ENCODE peak calls at places on chromosomes 4 and X, in nine cellular contexts. R is NCI-H1930; N is T-helper 1 cell; S is T-helper 17 cell; L is progenitor cell of endocrine pancreas; I is tibial artery; H is gastrocnemius medialis; F is activated CD4-positive, alpha-beta T cell treated with anti-CD3 and anti-CD28 coated beads, Interleukin-2, amount 10 ng/mL, durations not matched to agents 7 days and 5 days; J is stimulated activated CD4-positive, alpha-beta T cell treated with anti-CD3 and anti-CD28 coated beads, Interleukin-15, amount 100 ng/mL, for 48 hours. M is an unnamed sample.

GRCh38 chr4:132101526-132101925 is 1047.6 kb upstream of the PCDH10 start:
- DNase-seq in R (no peak), N (no peak), S (no peak), L (no peak), I (no peak), H (no peak), F (no peak), J (no peak), M (no peak)

GRCh38 chr4:127708985-127709384 is 21.2 kb upstream of the SLC25A31 start:
- DNase-seq in R (no peak), N (no peak), S (no peak), L (no peak), I (no peak), H (no peak), F (no peak), J (no peak), M (no peak)

GRCh38 chrX:53321216-53321942 is 40.0 kb upstream of the IQSEC2 start:
- DNase-seq in R (no peak), N (no peak), S (peak), L (no peak), I (no peak), H (no peak), F (no peak), J (no peak), M (no peak)

GRCh38 chrX:152821145-152821765 is 9.3 kb downstream of the CETN2 start:
- DNase-seq in R (no peak), N (no peak), S (no peak), L (peak), I (no peak), H (no peak), F (peak), J (no peak), M (no peak)

GRCh38 chrX:85004255-85004654 is 578 bp downstream of the APOOL start:
- DNase-seq in R (no peak), N (no peak), S (no peak), L (no peak), I (no peak), H (no peak), F (no peak), J (no peak), M (no peak)

GRCh38 chr4:82017680-82018079 is 356.1 kb downstream of the HNRNPD start:
- DNase-seq in R (no peak), N (no peak), S (no peak), L (no peak), I (no peak), H (no peak), F (peak), J (no peak), M (no peak)

GRCh38 chr4:127000846-127001245 is 631.9 kb upstream of the INTU start:
- DNase-seq in R (no peak), N (no peak), S (no peak), L (no peak), I (no peak), H (no peak), F (no peak), J (no peak), M (no peak)

GRCh38 chr4:111813565-111814140 is 331.6 kb upstream of the FAM241A start:
- DNase-seq in R (peak), N (no peak), S (no peak), L (no peak), I (no peak), H (no peak), F (no peak), J (no peak), M (no peak)

GRCh38 chr4:165472943-165473676 is 94.3 kb downstream of the CPE start:
- DNase-seq in R (no peak), N (no peak), S (no peak), L (no peak), I (no peak), H (no peak), F (no peak), J (no peak), M (no peak)

GRCh38 chrX:124931241-124931640 is 388.4 kb upstream of the TEX13C start:
- DNase-seq in R (no peak), N (no peak), S (no peak), L (no peak), I (no peak), H (no peak), F (no peak), J (no peak), M (no peak)

GRCh38 chr4:35459045-35459444 is 785.3 kb downstream of the ARAP2 start:
- DNase-seq in R (no peak), N (no peak), S (no peak), L (no peak), I (no peak), H (no peak), F (no peak), J (no peak), M (no peak)

GRCh38 chr4:113564493-113564892 is 197.0 kb downstream of the CAMK2D start:
- DNase-seq in R (no peak), N (no peak), S (no peak), L (no peak), I (no peak), H (no peak), F (no peak), J (no peak), M (no peak)

GRCh38 chr4:145808021-145808650 is 128.2 kb downstream of the C4orf51 start:
- DNase-seq in R (no peak), N (no peak), S (no peak), L (no peak), I (no peak), H (no peak), F (peak), J (peak), M (no peak)

GRCh38 chr4:99754756-99755155 is 61.9 kb upstream of the DAPP1 start:
- DNase-seq in R (no peak), N (no peak), S (no peak), L (no peak), I (no peak), H (no peak), F (no peak), J (no peak), M (no peak)

GRCh38 chrX:39258331-39258730 is 457.1 kb downstream of the MID1IP1 start:
- DNase-seq in R (no peak), N (no peak), S (no peak), L (no peak), I (no peak), H (peak), F (no peak), J (no peak), M (no peak)

GRCh38 chrX:139759637-139760036 is 51.7 kb upstream of the MCF2 start:
- DNase-seq in R (no peak), N (no peak), S (no peak), L (no peak), I (no peak), H (no peak), F (no peak), J (no peak), M (no peak)

GRCh38 chrX:101685923-101686322 is 26.3 kb upstream of the ARMCX2 start:
- DNase-seq in R (no peak), N (no peak), S (no peak), L (no peak), I (no peak), H (no peak), F (no peak), J (no peak), M (no peak)

GRCh38 chrX:83469551-83469950 is 38.5 kb upstream of the POU3F4 start:
- DNase-seq in R (no peak), N (no peak), S (no peak), L (no peak), I (no peak), H (no peak), F (no peak), J (no peak), M (no peak)

GRCh38 chr4:150381671-150382427 is 200.1 kb upstream of the MAB21L2 start:
- DNase-seq in R (no peak), N (no peak), S (no peak), L (no peak), I (no peak), H (no peak), F (no peak), J (no peak), M (no peak)

GRCh38 chrX:13398073-13398823 is 78.4 kb upstream of the ATXN3L start:
- DNase-seq in R (no peak), N (no peak), S (no peak), L (no peak), I (peak), H (peak), F (no peak), J (no peak), M (no peak)

GRCh38 chrX:45850775-45851433 is 650.2 kb upstream of the DIPK2B start:
- DNase-seq in R (peak), N (peak), S (no peak), L (peak), I (peak), H (no peak), F (peak), J (no peak), M (peak)

GRCh38 chrX:38313190-38313589 is 14.1 kb downstream of the RPGR start:
- DNase-seq in R (no peak), N (no peak), S (no peak), L (no peak), I (no peak), H (no peak), F (no peak), J (no peak), M (no peak)

GRCh38 chr4:8908206-8908893 is 36.7 kb upstream of the HMX1 start:
- DNase-seq in R (no peak), N (no peak), S (peak), L (peak), I (peak), H (no peak), F (no peak), J (no peak), M (peak)

GRCh38 chr4:2662598-2662997 is 93.5 kb downstream of the TNIP2 start:
- DNase-seq in R (no peak), N (no peak), S (no peak), L (no peak), I (no peak), H (no peak), F (no peak), J (no peak), M (no peak)

GRCh38 chrX:17294561-17294960 is 80.4 kb upstream of the NHS start:
- DNase-seq in R (no peak), N (no peak), S (no peak), L (no peak), I (no peak), H (no peak), F (no peak), J (no peak), M (no peak)

GRCh38 chrX:48917139-48917980 is 1.5 kb downstream of the PIM2 start:
- DNase-seq in R (peak), N (peak), S (peak), L (peak), I (peak), H (peak), F (peak), J (peak), M (peak)

GRCh38 chr4:78778530-78778929 is 2.4 kb downstream of the BMP2K start:
- DNase-seq in R (no peak), N (no peak), S (no peak), L (no peak), I (no peak), H (no peak), F (no peak), J (no peak), M (no peak)

GRCh38 chr4:159307929-159308328 is 205.1 kb downstream of the RAPGEF2 start:
- DNase-seq in R (no peak), N (no peak), S (no peak), L (no peak), I (no peak), H (no peak), F (no peak), J (no peak), M (no peak)

GRCh38 chr4:188620608-188621007 is 481.4 kb downstream of the TRIML1 start:
- DNase-seq in R (no peak), N (no peak), S (no peak), L (no peak), I (no peak), H (no peak), F (no peak), J (no peak), M (no peak)

GRCh38 chrX:20445109-20445508 is 178.4 kb upstream of the RPS6KA3 start:
- DNase-seq in R (no peak), N (no peak), S (no peak), L (no peak), I (no peak), H (no peak), F (no peak), J (no peak), M (no peak)

GRCh38 chr4:32002037-32002747 is 1282.0 kb downstream of the PCDH7 start:
- DNase-seq in R (no peak), N (no peak), S (no peak), L (no peak), I (no peak), H (no peak), F (no peak), J (no peak), M (no peak)